ENCODE peak calls at places on chromosomes 4 and X, in eight cellular contexts. B is tibial nerve, N is fibroblast of mammary gland, T is aorta, P is C1 segment of cervical spinal cord, O is G401, F is HTR-8/SVneo, J is foreskin keratinocyte. Y is an unnamed sample.

GRCh38 chr4:99690990-99691389 is 33.4 kb upstream of the C4orf54 start:
- DNase-seq in N (no peak), P (no peak), O (no peak), B (no peak), J (no peak), F (no peak), T (no peak), Y (no peak)

GRCh38 chr4:104395219-104395618 is 99.5 kb downstream of the CXXC4 start:
- DNase-seq in N (peak; percentile 42), O (no peak), T (no peak), B (no peak), J (no peak), P (no peak), F (no peak), Y (no peak)

GRCh38 chrX:37314526-37314925 is 34.6 kb upstream of the PRRG1 start:
- DNase-seq in B (no peak), P (no peak), F (no peak), T (no peak), J (peak; percentile 17), O (no peak), N (no peak), Y (peak; percentile 6)

GRCh38 chrX:817759-818158 is 187.2 kb downstream of the SHOX start:
- DNase-seq in N (no peak), J (no peak), O (no peak), F (no peak), P (no peak), T (no peak), B (no peak), Y (no peak)

GRCh38 chr4:183337349-183337748 is 15.1 kb upstream of the CLDN24 start:
- DNase-seq in B (no peak), J (no peak), F (no peak), N (no peak), O (no peak), T (no peak), P (no peak), Y (no peak)

GRCh38 chr4:119040711-119041185 is 94.9 kb upstream of the MYOZ2 start:
- DNase-seq in P (no peak), F (no peak), O (no peak), N (peak; percentile 88), T (no peak), J (peak; percentile 85), B (no peak), Y (peak; percentile 88)

GRCh38 chr4:74117024-74117534 is 18.1 kb upstream of the CXCL2 start:
- DNase-seq in J (peak; percentile 78), P (peak; percentile 15), O (peak; percentile 36), B (no peak), N (peak; percentile 98), F (no peak), T (peak; percentile 76), Y (peak; percentile 62)

GRCh38 chr4:67535280-67535840 is 9.9 kb downstream of the CENPC start:
- DNase-seq in T (no peak), B (no peak), P (no peak), F (no peak), N (no peak), O (no peak), J (no peak), Y (no peak)

GRCh38 chrX:145817666-145818521 is at the start of gene SLITRK2:
- DNase-seq in T (no peak), P (peak; percentile 68), B (no peak), O (peak; percentile 53), J (no peak), F (no peak), N (peak; percentile 1), Y (no peak)

GRCh38 chrX:71315917-71316316 is 14.4 kb downstream of the ITGB1BP2 start:
- DNase-seq in P (no peak), T (no peak), J (no peak), F (peak; percentile 56), O (no peak), N (peak; percentile 83), B (no peak), Y (no peak)

GRCh38 chrX:17802756-17803155 is 58.3 kb downstream of the RAI2 start:
- DNase-seq in J (no peak), T (no peak), P (no peak), B (no peak), N (no peak), O (no peak), F (no peak), Y (no peak)

GRCh38 chr4:147328756-147329446 is 152.0 kb upstream of the EDNRA start:
- DNase-seq in N (no peak), B (no peak), O (no peak), J (no peak), F (no peak), T (no peak), P (no peak), Y (peak; percentile 4)

GRCh38 chrX:1451251-1451675 is 1.4 kb downstream of the ASMTL start:
- DNase-seq in P (no peak), O (no peak), B (no peak), T (no peak), J (no peak), F (no peak), N (no peak), Y (no peak)

GRCh38 chr4:17762705-17763104 is 18.7 kb downstream of the FAM184B start:
- DNase-seq in J (peak; percentile 82), B (no peak), O (peak; percentile 14), T (no peak), F (no peak), N (peak; percentile 74), P (no peak), Y (peak; percentile 8)

GRCh38 chr4:31539279-31540074 is 819.3 kb downstream of the PCDH7 start:
- DNase-seq in P (peak; percentile 13), N (no peak), O (peak; percentile 2), B (no peak), F (no peak), T (no peak), J (no peak), Y (no peak)

GRCh38 chr4:3280466-3280865 is 12.4 kb upstream of the RGS12 start:
- DNase-seq in N (no peak), J (no peak), P (no peak), F (no peak), B (no peak), O (no peak), T (no peak), Y (no peak)

GRCh38 chr4:3293410-3294391 is 880 bp downstream of the RGS12 start:
- DNase-seq in P (no peak), J (no peak), O (no peak), N (no peak), F (no peak), T (peak; percentile 49), B (no peak), Y (no peak)

GRCh38 chr4:113467581-113467980 is 294.0 kb downstream of the CAMK2D start:
- DNase-seq in J (peak; percentile 79), F (peak; percentile 24), N (peak; percentile 91), O (peak; percentile 78), B (no peak), P (no peak), T (no peak), Y (peak; percentile 57)

GRCh38 chr4:37733230-37733904 is 47.2 kb upstream of the RELL1 start:
- DNase-seq in N (no peak), O (no peak), J (no peak), P (no peak), T (no peak), F (no peak), B (no peak), Y (no peak)

GRCh38 chr4:88017516-88018302 is 10.3 kb downstream of the PKD2 start:
- DNase-seq in J (peak; percentile 89), O (peak; percentile 12), T (no peak), F (peak; percentile 52), N (peak; percentile 98), B (no peak), P (no peak), Y (no peak)

GRCh38 chr4:6658635-6659075 is 18.2 kb downstream of the MRFAP1 start:
- DNase-seq in B (no peak), O (peak; percentile 43), J (peak; percentile 20), F (no peak), T (peak; percentile 75), N (no peak), P (no peak), Y (no peak)

GRCh38 chr4:164177186-164177585 is 576.7 kb upstream of the SMIM31 start:
- DNase-seq in F (no peak), O (no peak), P (no peak), T (no peak), N (no peak), B (no peak), J (no peak), Y (no peak)

GRCh38 chr4:177005801-177006230 is 213.1 kb upstream of the VEGFC start:
- DNase-seq in B (no peak), J (peak; percentile 99), O (no peak), F (no peak), P (no peak), N (peak; percentile 92), T (no peak), Y (no peak)

GRCh38 chrX:107508925-107509324 is 59.5 kb downstream of the FRMPD3 start:
- DNase-seq in O (no peak), N (no peak), T (no peak), P (no peak), B (no peak), J (no peak), F (no peak), Y (no peak)

GRCh38 chrX:15646543-15646942 is 18.1 kb downstream of the CLTRN start:
- DNase-seq in N (no peak), J (no peak), P (no peak), B (no peak), F (no peak), T (peak; percentile 40), O (no peak), Y (no peak)

GRCh38 chrX:39759526-39760224 is 338.1 kb downstream of the BCOR start:
- DNase-seq in T (no peak), N (peak; percentile 41), P (no peak), O (no peak), J (peak; percentile 26), F (peak; percentile 41), B (no peak), Y (peak; percentile 74)

GRCh38 chr4:91212140-91212681 is 1085.0 kb downstream of the CCSER1 start:
- DNase-seq in F (no peak), O (peak; percentile 27), J (no peak), T (no peak), N (no peak), P (no peak), B (no peak), Y (no peak)

GRCh38 chr4:156962551-156962974 is 9.0 kb downstream of the PDGFC start:
- DNase-seq in J (peak; percentile 65), T (no peak), B (no peak), P (no peak), N (peak; percentile 97), F (no peak), O (no peak), Y (no peak)

GRCh38 chrX:619812-620493 is 10.6 kb upstream of the SHOX start:
- DNase-seq in J (no peak), F (no peak), T (no peak), P (no peak), B (no peak), O (no peak), N (no peak), Y (no peak)

GRCh38 chr4:77433102-77433733 is 172.4 kb upstream of the CXCL13 start:
- DNase-seq in O (peak; percentile 42), F (peak; percentile 26), J (peak; percentile 37), T (no peak), P (no peak), N (peak; percentile 52), B (no peak), Y (peak; percentile 5)

GRCh38 chrX:154008521-154008920 is 11.2 kb downstream of the IRAK1 start:
- DNase-seq in F (no peak), T (no peak), J (no peak), O (no peak), B (no peak), N (no peak), P (no peak), Y (no peak)

GRCh38 chr4:7960017-7960789 is 20.5 kb upstream of the AFAP1 start:
- DNase-seq in N (peak; percentile 91), P (no peak), F (no peak), J (no peak), T (no peak), O (no peak), B (no peak), Y (no peak)

GRCh38 chr4:6893449-6894085 is 16.1 kb upstream of the TBC1D14 start:
- DNase-seq in J (no peak), T (no peak), N (no peak), B (no peak), O (no peak), F (no peak), P (no peak), Y (no peak)

GRCh38 chr4:38860788-38861424 is 4.3 kb upstream of the TLR6 start:
- DNase-seq in J (peak; percentile 32), P (no peak), B (no peak), O (no peak), N (peak; percentile 51), F (peak; percentile 40), T (no peak), Y (peak; percentile 63)